ENCODE peak calls at places on chromosomes 4 and X, in four cellular contexts. One of them, this sample, is unnamed.

GRCh38 chr4:107631568-107631967 is 88.5 kb downstream of the PAPSS1 start:
- DNase-seq in HepG2: no peak
- DNase-seq in HCT116: no peak
- DNase-seq in H1: no peak
- DNase-seq in this sample: no peak

GRCh38 chr4:31461425-31461824 is 741.3 kb downstream of the PCDH7 start:
- DNase-seq in HCT116: peak
- DNase-seq in HepG2: no peak
- DNase-seq in H1: no peak
- DNase-seq in this sample: peak

GRCh38 chr4:184293552-184293951 is 75.9 kb upstream of the ENPP6 start:
- DNase-seq in HCT116: no peak
- DNase-seq in HepG2: peak
- DNase-seq in H1: no peak
- DNase-seq in this sample: no peak

GRCh38 chrX:86066998-86067397 is 19.6 kb upstream of the CHM start:
- DNase-seq in HepG2: peak
- DNase-seq in H1: no peak
- DNase-seq in HCT116: no peak
- DNase-seq in this sample: peak

GRCh38 chr4:104899863-104900262 is 246.8 kb upstream of the TET2 start:
- DNase-seq in H1: no peak
- DNase-seq in HCT116: no peak
- DNase-seq in HepG2: no peak
- DNase-seq in this sample: peak

GRCh38 chr4:74109894-74110605 is 11.1 kb upstream of the CXCL2 start:
- DNase-seq in H1: no peak
- DNase-seq in HCT116: peak
- DNase-seq in HepG2: no peak
- DNase-seq in this sample: no peak

GRCh38 chr4:97720869-97721432 is 422.3 kb downstream of the STPG2 start:
- DNase-seq in H1: no peak
- DNase-seq in HCT116: peak
- DNase-seq in HepG2: peak
- DNase-seq in this sample: no peak

GRCh38 chr4:160159457-160159856 is 1056.6 kb downstream of the RAPGEF2 start:
- DNase-seq in HepG2: no peak
- DNase-seq in H1: no peak
- DNase-seq in HCT116: no peak
- DNase-seq in this sample: no peak

GRCh38 chr4:145736241-145736831 is 56.4 kb downstream of the C4orf51 start:
- DNase-seq in HepG2: no peak
- DNase-seq in HCT116: no peak
- DNase-seq in H1: no peak
- DNase-seq in this sample: no peak

GRCh38 chrX:39653656-39654055 is 444.1 kb downstream of the BCOR start:
- DNase-seq in H1: peak
- DNase-seq in HepG2: no peak
- DNase-seq in HCT116: no peak
- DNase-seq in this sample: no peak
- TF ChIP-seq FOSL1 in H1: no peak
- TF ChIP-seq FOSL1 in HepG2: no peak
- TF ChIP-seq FOSL1 in HCT116: no peak
- TF ChIP-seq FOSL1 in this sample: no peak

GRCh38 chr4:8106451-8107025 is 52.1 kb downstream of the ABLIM2 start:
- DNase-seq in HCT116: no peak
- DNase-seq in HepG2: no peak
- DNase-seq in H1: no peak
- DNase-seq in this sample: no peak

GRCh38 chr4:8105303-8106100 is 53.1 kb downstream of the ABLIM2 start:
- DNase-seq in HCT116: no peak
- DNase-seq in H1: no peak
- DNase-seq in HepG2: no peak
- DNase-seq in this sample: no peak

GRCh38 chr4:8103421-8103820 is 55.2 kb downstream of the ABLIM2 start:
- DNase-seq in HepG2: no peak
- DNase-seq in HCT116: no peak
- DNase-seq in H1: no peak
- DNase-seq in this sample: no peak

GRCh38 chr4:8103991-8104390 is 54.6 kb downstream of the ABLIM2 start:
- DNase-seq in HCT116: no peak
- DNase-seq in H1: no peak
- DNase-seq in HepG2: no peak
- DNase-seq in this sample: no peak

GRCh38 chr4:8104491-8105302 is 53.9 kb downstream of the ABLIM2 start:
- DNase-seq in HCT116: no peak
- DNase-seq in HepG2: no peak
- DNase-seq in H1: no peak
- DNase-seq in this sample: no peak
- TF ChIP-seq FOSL1 in HCT116: no peak
- TF ChIP-seq FOSL1 in HepG2: no peak
- TF ChIP-seq FOSL1 in H1: no peak
- TF ChIP-seq FOSL1 in this sample: no peak

GRCh38 chrX:13892856-13893255 is 76.0 kb upstream of the GPM6B start:
- DNase-seq in H1: no peak
- DNase-seq in HCT116: no peak
- DNase-seq in HepG2: no peak
- DNase-seq in this sample: no peak

GRCh38 chrX:13897571-13897970 is 80.7 kb upstream of the GPM6B start:
- DNase-seq in HepG2: no peak
- DNase-seq in H1: no peak
- DNase-seq in HCT116: no peak
- DNase-seq in this sample: no peak

GRCh38 chrX:13898084-13898483 is 81.2 kb upstream of the GPM6B start:
- DNase-seq in HepG2: no peak
- DNase-seq in H1: no peak
- DNase-seq in HCT116: no peak
- DNase-seq in this sample: peak

GRCh38 chrX:13893826-13894225 is 76.9 kb upstream of the GPM6B start:
- DNase-seq in H1: no peak
- DNase-seq in HCT116: no peak
- DNase-seq in HepG2: no peak
- DNase-seq in this sample: no peak

GRCh38 chrX:13894888-13895564 is 78.1 kb upstream of the GPM6B start:
- DNase-seq in HepG2: no peak
- DNase-seq in H1: no peak
- DNase-seq in HCT116: no peak
- DNase-seq in this sample: no peak
- TF ChIP-seq FOSL1 in HepG2: no peak
- TF ChIP-seq FOSL1 in H1: no peak
- TF ChIP-seq FOSL1 in HCT116: no peak
- TF ChIP-seq FOSL1 in this sample: no peak

GRCh38 chrX:74372272-74372671 is 49.0 kb upstream of the SLC16A2 start:
- DNase-seq in H1: no peak
- DNase-seq in HCT116: no peak
- DNase-seq in HepG2: no peak
- DNase-seq in this sample: no peak

GRCh38 chrX:74370482-74370881 is 50.8 kb upstream of the SLC16A2 start:
- DNase-seq in HepG2: no peak
- DNase-seq in H1: no peak
- DNase-seq in HCT116: no peak
- DNase-seq in this sample: no peak

GRCh38 chrX:74369666-74370065 is 51.6 kb upstream of the SLC16A2 start:
- DNase-seq in HCT116: no peak
- DNase-seq in H1: no peak
- DNase-seq in HepG2: no peak
- DNase-seq in this sample: no peak

GRCh38 chrX:74371399-74371798 is 49.9 kb upstream of the SLC16A2 start:
- DNase-seq in HCT116: no peak
- DNase-seq in H1: no peak
- DNase-seq in HepG2: no peak
- DNase-seq in this sample: no peak

DNA sequence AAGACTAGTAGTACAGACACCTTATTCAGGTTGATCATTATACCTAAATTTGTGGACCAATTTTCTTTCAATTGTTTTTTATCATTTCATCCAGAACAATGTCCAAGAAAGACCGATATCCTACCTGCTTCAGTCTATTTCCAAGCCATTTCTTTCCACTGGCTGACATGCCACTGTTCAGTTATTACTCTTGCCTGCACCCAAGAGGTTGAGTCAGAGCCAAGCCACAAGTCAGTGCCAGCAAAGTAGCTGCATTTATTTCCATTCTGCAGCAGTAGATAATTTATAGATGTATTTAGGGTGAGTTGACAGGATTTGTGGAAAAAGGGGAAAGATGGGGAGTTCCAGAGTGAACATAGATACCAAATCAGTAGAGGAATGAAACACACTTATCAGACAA is 49.5 kb upstream of the SLC16A2 start:
- DNase-seq in HCT116: no peak
- DNase-seq in HepG2: no peak
- DNase-seq in H1: no peak
- DNase-seq in this sample: no peak
- TF ChIP-seq FOSL1 in HCT116: no peak
- TF ChIP-seq FOSL1 in HepG2: no peak
- TF ChIP-seq FOSL1 in H1: no peak
- TF ChIP-seq FOSL1 in this sample: no peak

GRCh38 chr4:2804973-2805501 is 12.2 kb downstream of the SH3BP2 start:
- DNase-seq in HepG2: no peak
- DNase-seq in H1: no peak
- DNase-seq in HCT116: no peak
- DNase-seq in this sample: no peak

GRCh38 chr4:2804449-2804972 is 11.6 kb downstream of the SH3BP2 start:
- DNase-seq in HCT116: no peak
- DNase-seq in HepG2: no peak
- DNase-seq in H1: no peak
- DNase-seq in this sample: no peak

GRCh38 chr4:2806392-2807355 is 13.8 kb downstream of the SH3BP2 start:
- DNase-seq in HepG2: no peak
- DNase-seq in H1: no peak
- DNase-seq in HCT116: no peak
- DNase-seq in this sample: no peak

GRCh38 chr4:2807571-2807970 is 14.7 kb downstream of the SH3BP2 start:
- DNase-seq in HepG2: no peak
- DNase-seq in H1: no peak
- DNase-seq in HCT116: no peak
- DNase-seq in this sample: no peak

DNA sequence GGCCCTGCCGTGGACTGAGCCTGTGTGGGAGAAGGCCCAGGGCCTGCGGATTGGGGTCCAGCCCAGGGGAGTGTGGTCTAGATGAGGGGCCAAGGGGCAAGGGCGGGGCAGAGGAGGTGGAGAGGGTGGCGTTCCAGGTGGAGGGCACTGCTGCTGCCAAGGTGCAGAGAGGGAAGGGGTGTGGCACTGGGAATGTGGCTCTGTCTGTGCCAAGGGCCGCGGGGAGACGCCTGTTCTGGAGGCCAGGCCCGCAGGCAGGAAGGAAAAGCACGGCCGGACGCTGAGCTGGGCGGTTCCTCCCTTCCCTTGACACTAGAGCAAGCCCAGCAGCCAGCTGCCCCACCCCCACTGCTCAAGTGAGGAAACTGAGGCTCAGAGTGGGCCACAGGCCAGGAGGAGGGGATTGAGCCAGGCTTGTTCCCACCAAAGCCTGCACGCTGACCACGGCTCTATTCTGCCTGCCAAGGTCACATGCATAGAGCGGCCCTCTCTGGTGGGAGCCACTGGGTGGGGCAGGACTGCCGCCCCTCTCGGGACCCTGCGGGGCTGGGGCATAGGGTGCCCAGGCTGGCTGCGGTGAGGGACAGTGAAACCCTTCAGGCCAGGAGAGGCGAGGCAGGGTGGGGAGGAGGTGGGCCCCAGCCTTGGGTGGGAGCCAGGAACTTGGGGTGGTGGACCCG is 13.0 kb downstream of the SH3BP2 start:
- DNase-seq in HCT116: no peak
- DNase-seq in H1: no peak
- DNase-seq in HepG2: no peak
- DNase-seq in this sample: no peak
- TF ChIP-seq FOSL1 in HCT116: no peak
- TF ChIP-seq FOSL1 in H1: no peak
- TF ChIP-seq FOSL1 in HepG2: no peak
- TF ChIP-seq FOSL1 in this sample: no peak

GRCh38 chrX:40074959-40075332 is 22.8 kb downstream of the BCOR start:
- DNase-seq in H1: no peak
- DNase-seq in HCT116: no peak
- DNase-seq in HepG2: no peak
- DNase-seq in this sample: no peak
- TF ChIP-seq FOSL1 in H1: no peak
- TF ChIP-seq FOSL1 in HCT116: no peak
- TF ChIP-seq FOSL1 in HepG2: no peak
- TF ChIP-seq FOSL1 in this sample: no peak

DNA sequence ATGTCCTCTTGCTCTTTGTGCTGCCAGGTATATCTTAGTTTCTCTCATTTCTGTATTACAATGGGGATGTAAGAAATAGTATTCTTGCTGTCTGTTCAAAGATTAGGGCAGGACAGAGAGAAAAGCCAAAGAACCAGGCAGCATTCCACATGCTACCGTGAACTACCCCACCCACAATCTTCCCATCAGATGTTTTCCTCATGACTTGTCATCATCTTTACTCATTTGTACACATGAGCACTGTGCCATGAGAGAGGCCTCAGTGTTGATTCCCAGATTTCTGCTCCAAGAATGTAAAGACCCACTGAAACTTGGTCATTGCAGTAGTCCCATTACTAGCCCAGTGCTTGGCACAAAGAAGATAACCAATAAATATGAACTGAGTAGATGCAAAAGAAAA is 354.6 kb upstream of the RASGEF1B start:
- DNase-seq in HepG2: no peak
- DNase-seq in HCT116: no peak
- DNase-seq in H1: no peak
- DNase-seq in this sample: no peak
- TF ChIP-seq FOSL1 in HepG2: no peak
- TF ChIP-seq FOSL1 in HCT116: no peak
- TF ChIP-seq FOSL1 in H1: no peak
- TF ChIP-seq FOSL1 in this sample: no peak

GRCh38 chrX:24145340-24146186 is 4.0 kb upstream of the ZFX start:
- DNase-seq in HCT116: no peak
- DNase-seq in H1: no peak
- DNase-seq in HepG2: peak
- DNase-seq in this sample: no peak
- TF ChIP-seq FOSL1 in HCT116: no peak
- TF ChIP-seq FOSL1 in H1: no peak
- TF ChIP-seq FOSL1 in HepG2: no peak
- TF ChIP-seq FOSL1 in this sample: no peak

This sample was measured in K562.